ENCODE peak calls at places on chromosomes 2 and 18, in nine cellular contexts. One of them, this sample, is unnamed.
A peak's percentile ranks its signal among the peaks of the same experiment; 100 is the strongest.

GRCh38 chr18:43563780-43564179 is 286.5 kb upstream of the SYT4 start:
- DNase-seq in CD8-positive, alpha-beta T cell: no peak
- DNase-seq in suprapubic skin: no peak
- DNase-seq in nephron progenitor cell: peak; percentile 26
- DNase-seq in psoas muscle: no peak
- DNase-seq in GM23338: peak; percentile 75
- DNase-seq in sigmoid colon: no peak
- DNase-seq in AG04450: no peak
- DNase-seq in glutamatergic neuron: no peak
- DNase-seq in this sample: no peak

GRCh38 chr2:219954331-219954730 is 326.9 kb downstream of the SLC4A3 start:
- DNase-seq in GM23338: no peak
- DNase-seq in sigmoid colon: no peak
- DNase-seq in suprapubic skin: no peak
- DNase-seq in AG04450: no peak
- DNase-seq in psoas muscle: no peak
- DNase-seq in CD8-positive, alpha-beta T cell: no peak
- DNase-seq in glutamatergic neuron: no peak
- DNase-seq in nephron progenitor cell: no peak
- DNase-seq in this sample: no peak

GRCh38 chr2:27050281-27050995 is 1.0 kb upstream of the AGBL5 start:
- DNase-seq in GM23338: peak; percentile 95
- DNase-seq in CD8-positive, alpha-beta T cell: peak; percentile 89
- DNase-seq in nephron progenitor cell: peak; percentile 93
- DNase-seq in AG04450: peak; percentile 95
- DNase-seq in suprapubic skin: peak; percentile 95
- DNase-seq in glutamatergic neuron: peak; percentile 87
- DNase-seq in sigmoid colon: peak; percentile 96
- DNase-seq in psoas muscle: peak; percentile 93
- DNase-seq in this sample: peak; percentile 91

GRCh38 chr2:24274809-24275208 is 85.5 kb downstream of the ITSN2 start:
- DNase-seq in nephron progenitor cell: no peak
- DNase-seq in CD8-positive, alpha-beta T cell: no peak
- DNase-seq in glutamatergic neuron: no peak
- DNase-seq in sigmoid colon: no peak
- DNase-seq in suprapubic skin: no peak
- DNase-seq in GM23338: no peak
- DNase-seq in AG04450: no peak
- DNase-seq in psoas muscle: no peak
- DNase-seq in this sample: no peak

GRCh38 chr18:67310826-67311225 is 205.7 kb downstream of the DSEL start:
- DNase-seq in CD8-positive, alpha-beta T cell: no peak
- DNase-seq in nephron progenitor cell: no peak
- DNase-seq in psoas muscle: no peak
- DNase-seq in suprapubic skin: no peak
- DNase-seq in glutamatergic neuron: no peak
- DNase-seq in AG04450: no peak
- DNase-seq in sigmoid colon: no peak
- DNase-seq in GM23338: no peak
- DNase-seq in this sample: no peak

GRCh38 chr18:13245481-13246000 is 27.0 kb downstream of the LDLRAD4 start:
- DNase-seq in AG04450: no peak
- DNase-seq in glutamatergic neuron: no peak
- DNase-seq in sigmoid colon: no peak
- DNase-seq in psoas muscle: no peak
- DNase-seq in suprapubic skin: no peak
- DNase-seq in GM23338: no peak
- DNase-seq in nephron progenitor cell: no peak
- DNase-seq in CD8-positive, alpha-beta T cell: no peak
- DNase-seq in this sample: peak; percentile 5

GRCh38 chr2:62014102-62014501 is 108.6 kb downstream of the COMMD1 start:
- DNase-seq in psoas muscle: peak; percentile 60
- DNase-seq in AG04450: peak; percentile 29
- DNase-seq in suprapubic skin: no peak
- DNase-seq in nephron progenitor cell: no peak
- DNase-seq in sigmoid colon: peak; percentile 92
- DNase-seq in CD8-positive, alpha-beta T cell: no peak
- DNase-seq in glutamatergic neuron: peak; percentile 33
- DNase-seq in GM23338: peak; percentile 22
- DNase-seq in this sample: peak; percentile 90

GRCh38 chr18:78192044-78192443 is 787.6 kb upstream of the SALL3 start:
- DNase-seq in suprapubic skin: no peak
- DNase-seq in psoas muscle: no peak
- DNase-seq in AG04450: no peak
- DNase-seq in sigmoid colon: no peak
- DNase-seq in nephron progenitor cell: no peak
- DNase-seq in glutamatergic neuron: no peak
- DNase-seq in CD8-positive, alpha-beta T cell: no peak
- DNase-seq in GM23338: no peak
- DNase-seq in this sample: no peak

GRCh38 chr2:240200230-240201051 is 60.0 kb upstream of the OTOS start:
- DNase-seq in CD8-positive, alpha-beta T cell: no peak
- DNase-seq in glutamatergic neuron: no peak
- DNase-seq in sigmoid colon: peak; percentile 64
- DNase-seq in suprapubic skin: peak; percentile 46
- DNase-seq in nephron progenitor cell: no peak
- DNase-seq in AG04450: no peak
- DNase-seq in GM23338: no peak
- DNase-seq in psoas muscle: no peak
- DNase-seq in this sample: peak; percentile 43

GRCh38 chr2:166042768-166043390 is 84.9 kb downstream of the SCN1A start:
- DNase-seq in suprapubic skin: no peak
- DNase-seq in psoas muscle: no peak
- DNase-seq in AG04450: no peak
- DNase-seq in sigmoid colon: no peak
- DNase-seq in nephron progenitor cell: no peak
- DNase-seq in glutamatergic neuron: no peak
- DNase-seq in CD8-positive, alpha-beta T cell: no peak
- DNase-seq in GM23338: no peak
- DNase-seq in this sample: no peak

GRCh38 chr18:50950626-50951025 is 17.2 kb upstream of the ELAC1 start:
- DNase-seq in psoas muscle: no peak
- DNase-seq in AG04450: no peak
- DNase-seq in CD8-positive, alpha-beta T cell: no peak
- DNase-seq in suprapubic skin: no peak
- DNase-seq in nephron progenitor cell: no peak
- DNase-seq in sigmoid colon: no peak
- DNase-seq in GM23338: no peak
- DNase-seq in glutamatergic neuron: no peak
- DNase-seq in this sample: no peak

GRCh38 chr2:190215620-190216019 is 104.0 kb downstream of the HIBCH start:
- DNase-seq in CD8-positive, alpha-beta T cell: no peak
- DNase-seq in suprapubic skin: no peak
- DNase-seq in GM23338: peak; percentile 50
- DNase-seq in glutamatergic neuron: no peak
- DNase-seq in psoas muscle: no peak
- DNase-seq in nephron progenitor cell: no peak
- DNase-seq in sigmoid colon: no peak
- DNase-seq in AG04450: no peak
- DNase-seq in this sample: no peak

GRCh38 chr2:219906114-219906693 is 278.8 kb downstream of the SLC4A3 start:
- DNase-seq in sigmoid colon: no peak
- DNase-seq in nephron progenitor cell: no peak
- DNase-seq in CD8-positive, alpha-beta T cell: no peak
- DNase-seq in psoas muscle: no peak
- DNase-seq in suprapubic skin: no peak
- DNase-seq in glutamatergic neuron: no peak
- DNase-seq in AG04450: no peak
- DNase-seq in GM23338: no peak
- DNase-seq in this sample: no peak

GRCh38 chr2:135620223-135620622 is 88.9 kb downstream of the R3HDM1 start:
- DNase-seq in glutamatergic neuron: no peak
- DNase-seq in AG04450: no peak
- DNase-seq in psoas muscle: no peak
- DNase-seq in suprapubic skin: no peak
- DNase-seq in sigmoid colon: no peak
- DNase-seq in GM23338: no peak
- DNase-seq in CD8-positive, alpha-beta T cell: no peak
- DNase-seq in nephron progenitor cell: no peak
- DNase-seq in this sample: no peak

GRCh38 chr2:6447209-6447608 is 418.5 kb downstream of the CMPK2 start:
- DNase-seq in glutamatergic neuron: no peak
- DNase-seq in AG04450: no peak
- DNase-seq in nephron progenitor cell: no peak
- DNase-seq in sigmoid colon: no peak
- DNase-seq in GM23338: no peak
- DNase-seq in CD8-positive, alpha-beta T cell: no peak
- DNase-seq in psoas muscle: no peak
- DNase-seq in suprapubic skin: no peak
- DNase-seq in this sample: no peak

GRCh38 chr2:72931280-72931910 is 14.1 kb downstream of the EMX1 start:
- DNase-seq in psoas muscle: peak; percentile 19
- DNase-seq in CD8-positive, alpha-beta T cell: no peak
- DNase-seq in sigmoid colon: peak; percentile 52
- DNase-seq in nephron progenitor cell: no peak
- DNase-seq in GM23338: no peak
- DNase-seq in suprapubic skin: peak; percentile 48
- DNase-seq in glutamatergic neuron: no peak
- DNase-seq in AG04450: peak; percentile 6
- DNase-seq in this sample: peak; percentile 43

GRCh38 chr2:24313744-24314632 is 46.3 kb downstream of the ITSN2 start:
- DNase-seq in sigmoid colon: no peak
- DNase-seq in nephron progenitor cell: no peak
- DNase-seq in glutamatergic neuron: no peak
- DNase-seq in suprapubic skin: no peak
- DNase-seq in psoas muscle: no peak
- DNase-seq in AG04450: no peak
- DNase-seq in CD8-positive, alpha-beta T cell: no peak
- DNase-seq in GM23338: no peak
- DNase-seq in this sample: no peak

GRCh38 chr2:32330136-32330535 is 26.7 kb upstream of the BIRC6 start:
- DNase-seq in CD8-positive, alpha-beta T cell: no peak
- DNase-seq in sigmoid colon: no peak
- DNase-seq in glutamatergic neuron: no peak
- DNase-seq in AG04450: no peak
- DNase-seq in nephron progenitor cell: no peak
- DNase-seq in suprapubic skin: no peak
- DNase-seq in GM23338: no peak
- DNase-seq in psoas muscle: no peak
- DNase-seq in this sample: no peak

GRCh38 chr18:25672490-25672889 is 320.5 kb upstream of the ZNF521 start:
- DNase-seq in nephron progenitor cell: no peak
- DNase-seq in suprapubic skin: no peak
- DNase-seq in sigmoid colon: no peak
- DNase-seq in psoas muscle: no peak
- DNase-seq in CD8-positive, alpha-beta T cell: no peak
- DNase-seq in AG04450: no peak
- DNase-seq in GM23338: peak; percentile 88
- DNase-seq in glutamatergic neuron: peak; percentile 43
- DNase-seq in this sample: no peak
- TF ChIP-seq CTCF in nephron progenitor cell: no peak
- TF ChIP-seq CTCF in suprapubic skin: no peak
- TF ChIP-seq CTCF in sigmoid colon: no peak
- TF ChIP-seq CTCF in psoas muscle: no peak
- TF ChIP-seq CTCF in CD8-positive, alpha-beta T cell: no peak
- TF ChIP-seq CTCF in AG04450: no peak
- TF ChIP-seq CTCF in GM23338: peak; percentile 72
- TF ChIP-seq CTCF in glutamatergic neuron: peak; percentile 20
- TF ChIP-seq CTCF in this sample: no peak

GRCh38 chr2:84458436-84459027 is 548 bp downstream of the SUCLG1 start:
- DNase-seq in CD8-positive, alpha-beta T cell: peak; percentile 25
- DNase-seq in GM23338: no peak
- DNase-seq in sigmoid colon: peak; percentile 70
- DNase-seq in nephron progenitor cell: no peak
- DNase-seq in glutamatergic neuron: peak; percentile 14
- DNase-seq in AG04450: no peak
- DNase-seq in psoas muscle: no peak
- DNase-seq in suprapubic skin: peak; percentile 61
- DNase-seq in this sample: peak; percentile 26
- TF ChIP-seq CTCF in CD8-positive, alpha-beta T cell: no peak
- TF ChIP-seq CTCF in GM23338: no peak
- TF ChIP-seq CTCF in sigmoid colon: no peak
- TF ChIP-seq CTCF in nephron progenitor cell: no peak
- TF ChIP-seq CTCF in glutamatergic neuron: no peak
- TF ChIP-seq CTCF in AG04450: no peak
- TF ChIP-seq CTCF in psoas muscle: no peak
- TF ChIP-seq CTCF in suprapubic skin: no peak
- TF ChIP-seq CTCF in this sample: no peak

GRCh38 chr2:107591541-107591940 is 235.2 kb upstream of the RGPD4 start:
- DNase-seq in AG04450: no peak
- DNase-seq in glutamatergic neuron: no peak
- DNase-seq in psoas muscle: no peak
- DNase-seq in suprapubic skin: no peak
- DNase-seq in GM23338: no peak
- DNase-seq in nephron progenitor cell: no peak
- DNase-seq in sigmoid colon: no peak
- DNase-seq in CD8-positive, alpha-beta T cell: no peak
- DNase-seq in this sample: no peak

GRCh38 chr2:107595749-107596148 is 230.9 kb upstream of the RGPD4 start:
- DNase-seq in sigmoid colon: no peak
- DNase-seq in suprapubic skin: no peak
- DNase-seq in CD8-positive, alpha-beta T cell: no peak
- DNase-seq in nephron progenitor cell: no peak
- DNase-seq in AG04450: peak; percentile 45
- DNase-seq in glutamatergic neuron: no peak
- DNase-seq in psoas muscle: no peak
- DNase-seq in GM23338: peak; percentile 8
- DNase-seq in this sample: no peak

GRCh38 chr2:107588181-107588580 is 238.5 kb upstream of the RGPD4 start:
- DNase-seq in sigmoid colon: no peak
- DNase-seq in nephron progenitor cell: no peak
- DNase-seq in glutamatergic neuron: no peak
- DNase-seq in suprapubic skin: no peak
- DNase-seq in AG04450: no peak
- DNase-seq in CD8-positive, alpha-beta T cell: no peak
- DNase-seq in psoas muscle: no peak
- DNase-seq in GM23338: no peak
- DNase-seq in this sample: no peak

GRCh38 chr2:107588960-107589542 is 237.6 kb upstream of the RGPD4 start:
- DNase-seq in psoas muscle: no peak
- DNase-seq in glutamatergic neuron: no peak
- DNase-seq in CD8-positive, alpha-beta T cell: no peak
- DNase-seq in suprapubic skin: no peak
- DNase-seq in AG04450: no peak
- DNase-seq in GM23338: no peak
- DNase-seq in sigmoid colon: no peak
- DNase-seq in nephron progenitor cell: no peak
- DNase-seq in this sample: no peak

GRCh38 chr2:107592225-107592624 is 234.5 kb upstream of the RGPD4 start:
- DNase-seq in sigmoid colon: no peak
- DNase-seq in CD8-positive, alpha-beta T cell: no peak
- DNase-seq in glutamatergic neuron: no peak
- DNase-seq in nephron progenitor cell: no peak
- DNase-seq in AG04450: no peak
- DNase-seq in suprapubic skin: no peak
- DNase-seq in GM23338: no peak
- DNase-seq in psoas muscle: no peak
- DNase-seq in this sample: no peak
- TF ChIP-seq CTCF in sigmoid colon: no peak
- TF ChIP-seq CTCF in CD8-positive, alpha-beta T cell: no peak
- TF ChIP-seq CTCF in glutamatergic neuron: no peak
- TF ChIP-seq CTCF in nephron progenitor cell: no peak
- TF ChIP-seq CTCF in AG04450: no peak
- TF ChIP-seq CTCF in suprapubic skin: no peak
- TF ChIP-seq CTCF in GM23338: no peak
- TF ChIP-seq CTCF in psoas muscle: no peak
- TF ChIP-seq CTCF in this sample: no peak

GRCh38 chr2:85797959-85798358 is 44.2 kb downstream of the ATOH8 start:
- DNase-seq in glutamatergic neuron: no peak
- DNase-seq in suprapubic skin: peak; percentile 24
- DNase-seq in sigmoid colon: peak; percentile 66
- DNase-seq in AG04450: no peak
- DNase-seq in psoas muscle: no peak
- DNase-seq in nephron progenitor cell: peak; percentile 42
- DNase-seq in GM23338: peak; percentile 77
- DNase-seq in CD8-positive, alpha-beta T cell: no peak
- DNase-seq in this sample: peak; percentile 16
- TF ChIP-seq CTCF in glutamatergic neuron: no peak
- TF ChIP-seq CTCF in suprapubic skin: no peak
- TF ChIP-seq CTCF in sigmoid colon: peak; percentile 29
- TF ChIP-seq CTCF in AG04450: peak; percentile 61
- TF ChIP-seq CTCF in psoas muscle: peak; percentile 46
- TF ChIP-seq CTCF in nephron progenitor cell: peak; percentile 61
- TF ChIP-seq CTCF in GM23338: peak; percentile 69
- TF ChIP-seq CTCF in CD8-positive, alpha-beta T cell: no peak
- TF ChIP-seq CTCF in this sample: peak; percentile 27